ENCODE peak calls at places on chromosomes 2 and 18, in nine cellular contexts. One of them, this sample, is unnamed.
A peak's percentile ranks its signal among the peaks of the same experiment; 100 is the strongest.

GRCh38 chr2:1509271-1509995 is 96.2 kb downstream of the TPO start:
- DNase-seq in stimulated activated CD4-positive, alpha-beta T cell treated with anti-CD3 and anti-CD28 coated beads, Interleukin-4, amount 100 ng/mL, for 48 hours: no peak
- DNase-seq in mesendoderm: no peak
- DNase-seq in aorta: peak; percentile 2
- DNase-seq in cerebellum: no peak
- DNase-seq in iris pigment epithelial cell: no peak
- DNase-seq in astrocyte of the spinal cord: no peak
- DNase-seq in adrenal gland: no peak
- DNase-seq in body of pancreas: no peak
- DNase-seq in this sample: no peak

GRCh38 chr18:69808399-69808798 is 139.3 kb downstream of the CD226 start:
- DNase-seq in stimulated activated CD4-positive, alpha-beta T cell treated with anti-CD3 and anti-CD28 coated beads, Interleukin-4, amount 100 ng/mL, for 48 hours: no peak
- DNase-seq in aorta: no peak
- DNase-seq in cerebellum: no peak
- DNase-seq in astrocyte of the spinal cord: no peak
- DNase-seq in adrenal gland: no peak
- DNase-seq in body of pancreas: no peak
- DNase-seq in mesendoderm: no peak
- DNase-seq in iris pigment epithelial cell: no peak
- DNase-seq in this sample: no peak

GRCh38 chr2:147937744-147938349 is 82.7 kb downstream of the ORC4 start:
- DNase-seq in adrenal gland: no peak
- DNase-seq in body of pancreas: no peak
- DNase-seq in iris pigment epithelial cell: peak; percentile 38
- DNase-seq in cerebellum: peak; percentile 28
- DNase-seq in aorta: no peak
- DNase-seq in mesendoderm: peak; percentile 30
- DNase-seq in stimulated activated CD4-positive, alpha-beta T cell treated with anti-CD3 and anti-CD28 coated beads, Interleukin-4, amount 100 ng/mL, for 48 hours: no peak
- DNase-seq in astrocyte of the spinal cord: peak; percentile 43
- DNase-seq in this sample: no peak

GRCh38 chr2:38174131-38174530 is 98.2 kb upstream of the CYP1B1 start:
- DNase-seq in mesendoderm: no peak
- DNase-seq in cerebellum: no peak
- DNase-seq in adrenal gland: no peak
- DNase-seq in stimulated activated CD4-positive, alpha-beta T cell treated with anti-CD3 and anti-CD28 coated beads, Interleukin-4, amount 100 ng/mL, for 48 hours: no peak
- DNase-seq in aorta: no peak
- DNase-seq in astrocyte of the spinal cord: no peak
- DNase-seq in body of pancreas: no peak
- DNase-seq in iris pigment epithelial cell: no peak
- DNase-seq in this sample: no peak

GRCh38 chr2:84942964-84943421 is 28.0 kb upstream of the KCMF1 start:
- DNase-seq in aorta: no peak
- DNase-seq in astrocyte of the spinal cord: no peak
- DNase-seq in body of pancreas: no peak
- DNase-seq in stimulated activated CD4-positive, alpha-beta T cell treated with anti-CD3 and anti-CD28 coated beads, Interleukin-4, amount 100 ng/mL, for 48 hours: no peak
- DNase-seq in iris pigment epithelial cell: peak; percentile 68
- DNase-seq in mesendoderm: no peak
- DNase-seq in cerebellum: no peak
- DNase-seq in adrenal gland: no peak
- DNase-seq in this sample: no peak

GRCh38 chr2:70726947-70727725 is 40.9 kb downstream of the ADD2 start:
- DNase-seq in cerebellum: peak; percentile 32
- DNase-seq in astrocyte of the spinal cord: peak; percentile 29
- DNase-seq in stimulated activated CD4-positive, alpha-beta T cell treated with anti-CD3 and anti-CD28 coated beads, Interleukin-4, amount 100 ng/mL, for 48 hours: no peak
- DNase-seq in aorta: no peak
- DNase-seq in body of pancreas: no peak
- DNase-seq in iris pigment epithelial cell: peak; percentile 11
- DNase-seq in adrenal gland: no peak
- DNase-seq in mesendoderm: no peak
- DNase-seq in this sample: no peak

GRCh38 chr2:234488913-234489451 is 7.9 kb downstream of the ARL4C start:
- DNase-seq in adrenal gland: no peak
- DNase-seq in mesendoderm: no peak
- DNase-seq in aorta: no peak
- DNase-seq in iris pigment epithelial cell: no peak
- DNase-seq in astrocyte of the spinal cord: no peak
- DNase-seq in cerebellum: no peak
- DNase-seq in body of pancreas: peak; percentile 13
- DNase-seq in stimulated activated CD4-positive, alpha-beta T cell treated with anti-CD3 and anti-CD28 coated beads, Interleukin-4, amount 100 ng/mL, for 48 hours: no peak
- DNase-seq in this sample: no peak

GRCh38 chr2:78568921-78569320 is 456.6 kb upstream of the REG3G start:
- DNase-seq in adrenal gland: no peak
- DNase-seq in iris pigment epithelial cell: no peak
- DNase-seq in astrocyte of the spinal cord: no peak
- DNase-seq in stimulated activated CD4-positive, alpha-beta T cell treated with anti-CD3 and anti-CD28 coated beads, Interleukin-4, amount 100 ng/mL, for 48 hours: no peak
- DNase-seq in body of pancreas: no peak
- DNase-seq in mesendoderm: no peak
- DNase-seq in aorta: no peak
- DNase-seq in cerebellum: no peak
- DNase-seq in this sample: no peak

GRCh38 chr2:77469086-77469485 is 53.1 kb downstream of the LRRTM4 start:
- DNase-seq in mesendoderm: no peak
- DNase-seq in aorta: no peak
- DNase-seq in cerebellum: no peak
- DNase-seq in adrenal gland: no peak
- DNase-seq in stimulated activated CD4-positive, alpha-beta T cell treated with anti-CD3 and anti-CD28 coated beads, Interleukin-4, amount 100 ng/mL, for 48 hours: no peak
- DNase-seq in iris pigment epithelial cell: no peak
- DNase-seq in astrocyte of the spinal cord: no peak
- DNase-seq in body of pancreas: no peak
- DNase-seq in this sample: no peak

GRCh38 chr2:134289225-134289624 is 35.4 kb downstream of the MGAT5 start:
- DNase-seq in iris pigment epithelial cell: no peak
- DNase-seq in aorta: peak; percentile 57
- DNase-seq in stimulated activated CD4-positive, alpha-beta T cell treated with anti-CD3 and anti-CD28 coated beads, Interleukin-4, amount 100 ng/mL, for 48 hours: no peak
- DNase-seq in body of pancreas: peak; percentile 15
- DNase-seq in cerebellum: no peak
- DNase-seq in mesendoderm: no peak
- DNase-seq in astrocyte of the spinal cord: no peak
- DNase-seq in adrenal gland: peak; percentile 37
- DNase-seq in this sample: no peak

This sample was measured in GOT3.